ENCODE peak calls at places on chromosomes 12 and 14, in five cellular contexts. L is uterus, J is colonic mucosa, M is kidney, S is OCI-LY7. H is an unnamed sample. For H3K4me1, the result is how much of the 10 kb centered on the place peaks cover.

GRCh38 chr12:127296591-127296990 is 970.4 kb upstream of the TMEM132C start:
- DNase-seq in S (no peak), L (no peak), M (no peak), J (no peak), H (no peak)

GRCh38 chr12:67388331-67389163 is 119.4 kb downstream of the CAND1 start:
- DNase-seq in S (peak), J (no peak), L (no peak), M (no peak), H (no peak)

GRCh38 chr14:65792208-65792905 is 379.8 kb downstream of the FUT8 start:
- DNase-seq in M (no peak), L (no peak), J (no peak), S (no peak), H (no peak)

GRCh38 chr12:4700621-4701026 is 19.6 kb upstream of the GALNT8 start:
- DNase-seq in L (peak), M (no peak), S (no peak), J (no peak), H (no peak)

GRCh38 chr14:34693228-34693939 is 21.0 kb downstream of the CFL2 start:
- DNase-seq in S (peak), L (peak), M (no peak), J (peak), H (no peak)

GRCh38 chr14:104601786-104602185 is 2.8 kb downstream of the TMEM179 start:
- DNase-seq in M (peak), L (no peak), J (no peak), S (no peak), H (no peak)

GRCh38 chr14:22382395-22382794 is 206.6 kb downstream of the DAD1 start:
- DNase-seq in S (no peak), L (no peak), M (no peak), J (no peak), H (no peak)

GRCh38 chr14:44030963-44031362 is 476.1 kb downstream of the FSCB start:
- DNase-seq in L (no peak), J (no peak), S (no peak), M (no peak), H (no peak)

GRCh38 chr12:74903522-74903921 is 306.1 kb downstream of the KCNC2 start:
- DNase-seq in L (no peak), M (no peak), J (no peak), S (peak), H (no peak)

GRCh38 chr14:89399594-89400068 is 17.4 kb downstream of the FOXN3 start:
- DNase-seq in M (no peak), J (no peak), L (no peak), S (peak), H (no peak)

GRCh38 chr14:21476526-21476924 is 234 bp downstream of the RAB2B start:
- DNase-seq in S (no peak), L (peak), M (peak), J (peak), H (peak)

GRCh38 chr14:93103392-93104080 is 12.2 kb downstream of the ITPK1 start:
- DNase-seq in L (no peak), J (peak), S (peak), M (peak), H (no peak)

DNA sequence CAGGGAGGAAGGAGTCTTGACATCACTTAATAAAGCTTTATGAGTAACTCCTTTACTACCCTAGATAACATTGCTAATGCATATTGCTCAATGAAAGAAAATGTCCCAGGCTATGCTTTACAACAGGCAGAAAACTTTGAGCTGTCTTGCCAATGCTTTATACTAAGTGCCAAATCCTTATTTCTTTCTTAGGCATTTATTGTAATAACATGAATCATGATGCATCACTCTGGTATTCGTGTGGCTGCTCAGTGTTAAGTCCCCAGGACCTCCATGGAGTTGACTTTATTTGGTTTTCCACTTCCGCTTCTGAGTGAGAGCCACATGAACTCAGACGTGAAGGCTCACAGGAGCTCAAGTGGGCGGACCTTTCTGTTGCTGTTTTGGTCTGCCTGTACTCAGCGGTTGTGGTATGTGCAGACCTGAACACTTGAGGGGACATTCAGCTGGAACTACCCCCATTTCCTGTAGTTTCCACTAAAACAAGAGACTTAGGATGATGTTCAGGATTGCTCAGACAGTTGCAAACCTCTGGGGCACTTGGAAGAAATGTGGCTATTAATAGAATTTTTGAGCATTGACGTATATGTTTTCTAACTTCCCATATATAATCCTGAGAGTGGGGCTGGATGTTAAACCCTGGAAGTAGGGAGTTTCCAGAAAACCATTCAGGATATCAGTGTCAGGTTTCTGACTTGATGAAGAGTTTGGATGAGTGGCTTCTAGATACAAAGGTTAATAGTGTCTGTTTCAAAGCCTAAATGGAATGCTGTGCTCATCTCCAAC is 258.6 kb downstream of the MSRB3 start:
- DNase-seq in L (peak), S (no peak), M (peak), J (no peak), H (peak)
- H3K4me1 ChIP-seq in L (under half), S (under half), M (under half), J (under half), H (half or more)

DNA sequence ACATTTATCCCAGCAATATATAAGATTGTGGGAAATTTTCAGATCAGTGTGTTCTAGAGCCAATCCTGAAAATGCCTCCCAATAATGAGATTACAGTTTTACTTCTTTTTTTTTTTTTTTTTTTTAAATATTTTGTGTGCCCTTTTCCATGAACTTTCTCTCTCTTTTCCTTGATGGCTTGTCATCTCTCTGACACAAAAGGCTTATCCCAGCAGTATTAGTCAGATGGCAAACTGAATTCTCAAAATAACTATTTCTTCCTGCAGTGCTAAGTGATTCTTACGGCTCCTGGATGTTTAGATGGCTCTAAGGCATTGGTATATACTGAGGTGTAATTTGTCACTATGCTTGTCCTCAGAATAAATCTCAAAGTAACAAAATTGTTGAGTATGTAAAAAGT is 86.7 kb downstream of the LRP6 start:
- DNase-seq in M (no peak), J (no peak), S (no peak), L (no peak), H (no peak)
- H3K27ac ChIP-seq in M (no peak), J (no peak), S (no peak), L (peak), H (no peak)

DNA sequence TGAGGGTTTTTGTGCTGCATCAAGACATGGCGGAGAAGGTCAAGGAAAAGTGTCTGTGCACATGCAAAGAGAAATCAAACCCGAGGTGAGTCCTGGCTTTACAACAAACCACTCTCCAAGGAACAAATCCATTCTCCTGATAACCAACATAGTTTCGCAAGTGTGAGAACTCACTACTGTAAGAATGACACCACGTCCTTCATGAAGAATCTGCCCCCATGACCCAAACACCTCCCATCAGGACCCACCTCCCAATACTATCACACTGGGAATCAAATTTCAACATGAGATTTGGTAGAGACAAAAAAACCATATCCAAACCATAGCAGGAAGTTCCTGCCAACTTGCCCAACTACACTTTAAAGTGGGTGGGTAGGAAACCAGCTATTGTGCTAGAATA is 2.4 kb upstream of the ERC1 start:
- DNase-seq in L (no peak), J (no peak), S (peak), M (no peak), H (no peak)
- H3K4me3 ChIP-seq in L (no peak), J (no peak), S (peak), M (no peak), H (no peak)

GRCh38 chr12:6774557-6775062 is 2.3 kb downstream of the LAG3 start:
- DNase-seq in L (no peak), S (no peak), M (no peak), J (no peak), H (no peak)
- H3K4me1 ChIP-seq in L (under half), S (under half), M (under half), J (under half), H (under half)

DNA sequence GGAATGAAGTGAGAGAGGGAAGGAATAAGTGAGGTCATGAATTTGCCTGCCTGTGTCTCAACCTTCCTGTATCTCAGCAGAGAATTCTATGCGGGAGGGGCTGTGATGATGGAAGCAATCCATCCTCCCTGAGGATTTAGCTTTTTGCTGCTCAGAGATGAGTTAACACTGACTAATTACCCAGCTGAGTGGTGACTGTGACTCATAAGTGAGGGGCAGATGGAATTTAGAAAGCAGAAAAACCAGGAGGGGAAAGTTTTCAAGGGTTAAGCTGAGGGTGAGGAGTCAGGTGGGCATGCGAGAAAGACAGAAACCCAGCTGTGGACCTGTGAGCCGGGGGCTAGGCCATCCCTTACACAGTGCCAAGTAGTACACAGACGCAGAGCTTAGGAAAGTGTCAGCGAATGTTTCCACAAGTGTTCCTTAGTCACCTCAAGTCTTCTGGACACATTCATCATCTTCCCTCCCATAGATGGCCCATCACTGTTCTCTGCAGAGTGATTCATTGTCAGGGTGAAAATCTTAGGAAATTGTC is 277.9 kb downstream of the IPO8 start:
- DNase-seq in L (no peak), J (no peak), S (no peak), M (no peak), H (peak)
- H3K27ac ChIP-seq in L (no peak), J (no peak), S (no peak), M (no peak), H (no peak)

GRCh38 chr12:6279631-6280030 is 30.9 kb upstream of the PLEKHG6 start:
- DNase-seq in J (no peak), L (no peak), M (peak), S (no peak), H (no peak)

GRCh38 chr12:6277982-6278438 is 32.5 kb upstream of the PLEKHG6 start:
- DNase-seq in L (no peak), J (peak), S (no peak), M (peak), H (no peak)

GRCh38 chr12:6280053-6280469 is 30.4 kb upstream of the PLEKHG6 start:
- DNase-seq in J (peak), S (no peak), L (peak), M (peak), H (peak)

GRCh38 chr12:6278439-6279255 is 31.8 kb upstream of the PLEKHG6 start:
- DNase-seq in L (peak), M (peak), J (peak), S (peak), H (peak)

GRCh38 chr12:6279256-6279628 is 31.2 kb upstream of the PLEKHG6 start:
- DNase-seq in S (no peak), M (peak), J (no peak), L (no peak), H (no peak)
- H3K4me3 ChIP-seq in S (no peak), M (no peak), J (peak), L (no peak), H (no peak)